ENCODE peak calls at places on chromosomes 3 and 15, in four cellular contexts. V is mucosa of gallbladder, F is right cardiac atrium, L is midbrain. B is an unnamed sample.

GRCh38 chr3:35505181-35505580 is 134.1 kb upstream of the ARPP21 start:
- DNase-seq in F (peak), L (no peak), V (no peak), B (no peak)

GRCh38 chr3:175564335-175564734 is 705.2 kb downstream of the NAALADL2 start:
- DNase-seq in V (no peak), F (no peak), L (no peak), B (no peak)

GRCh38 chr3:52873433-52874159 is 23.8 kb downstream of the STIMATE start:
- DNase-seq in V (no peak), F (no peak), L (no peak), B (no peak)

GRCh38 chr15:74345051-74345450 is 22.4 kb downstream of the CYP11A1 start:
- DNase-seq in L (no peak), F (no peak), V (no peak), B (no peak)

GRCh38 chr15:41965441-41966413 is 6.6 kb downstream of the EHD4 start:
- DNase-seq in F (peak), V (no peak), L (no peak), B (peak)

GRCh38 chr3:197549261-197549885 is 6.4 kb downstream of the BDH1 start:
- DNase-seq in L (no peak), V (no peak), F (no peak), B (no peak)

GRCh38 chr15:100713163-100713867 is 110.9 kb downstream of the ASB7 start:
- DNase-seq in F (no peak), V (peak), L (no peak), B (no peak)

GRCh38 chr15:54812383-54812782 is 384.4 kb downstream of the RSL24D1 start:
- DNase-seq in V (no peak), L (no peak), F (no peak), B (no peak)

GRCh38 chr3:196970547-196971093 is 2.0 kb upstream of the PIGZ start:
- DNase-seq in F (no peak), L (no peak), V (no peak), B (no peak)

GRCh38 chr15:81165565-81165964 is 31.1 kb upstream of the IL16 start:
- DNase-seq in L (no peak), F (no peak), V (no peak), B (no peak)

GRCh38 chr3:143036557-143036956 is 35.2 kb downstream of the U2SURP start:
- DNase-seq in F (no peak), L (no peak), V (peak), B (no peak)